ENCODE peak calls at places on chromosomes 2 and 18, in seven cellular contexts. W, Y, X, K, M, S and Z are unnamed samples.
A peak's percentile ranks its signal among the peaks of the same experiment; 100 is the strongest.

GRCh38 chr2:233437439-233437955 is 83.2 kb downstream of the DGKD start:
- DNase-seq in X (no peak), K (no peak), W (no peak), S (no peak), M (no peak), Y (no peak), Z (no peak)

GRCh38 chr2:237581326-237581725 is 9.2 kb downstream of the RAB17 start:
- DNase-seq in K (no peak), X (no peak), S (no peak), Y (no peak), M (no peak), W (no peak), Z (no peak)

GRCh38 chr2:56209701-56210100 is 25.9 kb downstream of the CCDC85A start:
- DNase-seq in S (no peak), K (no peak), W (no peak), X (no peak), Y (no peak), M (no peak), Z (no peak)

GRCh38 chr2:134926231-134926931 is 7.8 kb downstream of the CCNT2 start:
- DNase-seq in W (no peak), M (no peak), S (no peak), Y (no peak), X (no peak), K (no peak), Z (no peak)

GRCh38 chr2:238505892-238506280 is 79.2 kb downstream of the ASB1 start:
- DNase-seq in K (no peak), M (no peak), W (no peak), X (no peak), Y (no peak), S (no peak), Z (no peak)

GRCh38 chr2:137005173-137005572 is 239.8 kb downstream of the THSD7B start:
- DNase-seq in S (no peak), M (no peak), Y (no peak), X (no peak), K (no peak), W (no peak), Z (no peak)

GRCh38 chr2:196696423-196697073 is 57.0 kb downstream of the CCDC150 start:
- DNase-seq in Y (no peak), M (no peak), W (no peak), S (no peak), X (no peak), K (no peak), Z (no peak)

GRCh38 chr2:237026981-237027711 is 58.5 kb upstream of the COPS8 start:
- DNase-seq in K (peak; percentile 58), W (peak; percentile 73), X (peak; percentile 71), S (peak; percentile 70), M (peak; percentile 74), Y (no peak), Z (peak; percentile 74)

GRCh38 chr2:10581990-10582389 is 107.8 kb downstream of the NOL10 start:
- DNase-seq in M (no peak), Y (no peak), X (no peak), S (no peak), K (no peak), W (no peak), Z (no peak)

GRCh38 chr2:143264851-143265250 is 135.6 kb downstream of the ARHGAP15 start:
- DNase-seq in K (no peak), Y (no peak), M (no peak), S (no peak), W (no peak), X (no peak), Z (no peak)

GRCh38 chr2:168997113-168997512 is 34.0 kb downstream of the ABCB11 start:
- DNase-seq in Y (no peak), S (no peak), W (no peak), M (no peak), K (no peak), X (no peak), Z (no peak)

GRCh38 chr2:207491954-207492353 is 37.8 kb upstream of the CREB1 start:
- DNase-seq in S (no peak), K (no peak), X (no peak), Y (no peak), M (no peak), W (no peak), Z (no peak)

GRCh38 chr2:11990576-11990975 is 244.1 kb downstream of the LPIN1 start:
- DNase-seq in X (no peak), Y (no peak), K (no peak), W (no peak), M (no peak), S (no peak), Z (no peak)

GRCh38 chr2:201628545-201628944 is 14.8 kb downstream of the TMEM237 start:
- DNase-seq in W (no peak), Y (no peak), M (no peak), S (no peak), X (no peak), K (no peak), Z (no peak)

GRCh38 chr2:23475036-23475435 is 90.1 kb downstream of the KLHL29 start:
- DNase-seq in W (no peak), Y (no peak), M (no peak), X (no peak), K (no peak), S (no peak), Z (peak; percentile 73)

DNA sequence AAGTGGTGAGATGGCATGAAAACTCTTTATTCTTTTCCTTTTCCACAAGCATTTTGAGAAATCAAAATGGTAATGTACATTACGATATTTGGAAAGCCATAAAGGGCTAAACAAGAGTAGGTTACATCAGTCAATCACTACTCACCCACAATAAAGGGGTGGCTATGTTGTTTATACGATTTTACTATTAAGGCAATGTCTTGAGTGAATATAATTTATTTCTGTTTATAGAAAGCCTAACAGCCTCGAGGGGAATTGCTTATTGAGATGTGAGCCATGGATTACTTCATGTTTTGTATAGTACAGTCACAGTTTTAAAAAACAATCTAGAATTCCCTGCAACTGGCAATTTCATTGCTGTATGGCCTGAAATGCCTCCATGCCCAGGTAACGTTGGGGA is 237.5 kb upstream of the RBBP8 start:
- DNase-seq in X (no peak), S (no peak), M (no peak), Y (no peak), W (no peak), K (no peak), Z (no peak)
- H3K4me3 ChIP-seq in X (no peak overlapping the region), S (no peak overlapping the region), M (no peak overlapping the region), Y (no peak overlapping the region), W (no peak overlapping the region), K (no peak overlapping the region), Z (no peak overlapping the region)

DNA sequence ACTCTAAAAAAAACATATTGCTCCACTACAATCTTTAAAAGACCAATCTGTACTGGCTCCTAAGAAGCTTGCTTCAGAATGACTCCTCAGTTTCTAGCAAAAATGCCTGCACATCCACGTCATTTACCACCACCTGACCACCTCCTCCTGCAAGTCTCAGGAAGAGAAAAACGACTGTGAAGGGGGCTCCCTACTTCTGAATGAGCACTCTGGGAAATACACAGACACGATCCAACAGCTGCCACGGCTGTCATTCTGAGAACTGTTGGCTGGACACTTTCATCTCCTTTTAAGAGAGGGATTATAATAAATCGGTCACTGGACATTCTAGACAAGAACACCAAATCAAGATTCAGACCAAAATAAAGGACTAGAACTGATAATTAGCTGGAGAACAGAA is 21.5 kb downstream of the EPG5 start:
- DNase-seq in X (no peak), K (no peak), S (no peak), W (no peak), M (no peak), Y (no peak), Z (no peak)
- H3K36me3 ChIP-seq in X (peaks cover 100% of the 10 kb centered on the region), K (no peaks in the 10 kb centered on the region), S (peaks cover 90% of the 10 kb centered on the region), W (peaks cover 85% of the 10 kb centered on the region), M (peaks cover 97% of the 10 kb centered on the region), Y (peaks cover 5% of the 10 kb centered on the region), Z (peaks cover 8% of the 10 kb centered on the region)

DNA sequence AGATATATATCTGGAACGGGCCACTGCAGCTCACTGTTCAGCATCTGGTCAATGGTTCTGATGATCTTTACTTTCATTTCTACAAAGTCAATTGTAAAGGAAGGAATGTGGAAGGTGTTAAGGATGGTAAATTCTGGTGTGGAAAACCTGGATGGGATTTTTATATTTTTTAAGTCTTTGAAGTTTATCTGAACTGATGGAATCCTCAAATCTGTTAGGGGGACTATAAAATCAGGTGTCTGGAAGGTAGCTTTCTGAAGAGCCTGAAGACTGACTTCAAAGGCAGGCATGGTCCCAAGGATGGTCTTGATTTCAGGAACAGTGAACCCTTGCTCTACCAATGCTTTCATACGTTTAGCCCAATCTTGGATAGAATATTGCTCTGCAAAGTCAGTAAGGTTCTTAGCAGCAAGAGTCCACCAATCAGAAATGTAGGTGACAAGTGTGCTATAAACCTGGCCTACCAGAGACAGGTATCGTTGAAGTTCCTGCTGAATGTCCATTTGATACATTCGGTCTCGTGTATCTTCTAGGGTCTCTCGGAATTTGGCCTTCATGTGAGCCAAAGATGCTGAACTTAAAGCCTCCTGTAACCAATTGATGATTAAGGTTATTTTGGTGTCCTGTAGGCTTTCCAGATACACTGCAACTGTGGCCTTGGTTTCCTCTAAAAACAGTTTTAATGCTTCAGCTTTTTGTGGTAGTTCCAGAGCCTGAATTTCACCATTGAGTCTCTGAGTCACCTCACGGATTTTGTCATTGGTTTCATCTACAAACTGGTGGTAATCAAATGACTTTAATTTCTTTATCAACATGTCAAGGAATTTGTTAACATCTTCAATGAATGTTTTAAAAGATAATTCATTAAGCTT is 34.8 kb downstream of the APOB start:
- DNase-seq in X (no peak), Y (no peak), M (no peak), W (no peak), K (no peak), S (no peak), Z (no peak)
- H3K27me3 ChIP-seq in X (peaks cover 5% of the 10 kb centered on the region), Y (no peaks in the 10 kb centered on the region), M (no peaks in the 10 kb centered on the region), W (peaks cover 94% of the 10 kb centered on the region), K (no peaks in the 10 kb centered on the region), S (no peaks in the 10 kb centered on the region), Z (no peaks in the 10 kb centered on the region)

GRCh38 chr2:33136570-33136969 is 189.8 kb downstream of the LTBP1 start:
- DNase-seq in Y (no peak), X (no peak), W (no peak), S (no peak), M (no peak), K (no peak), Z (no peak)
- H3K4me3 ChIP-seq in Y (no peak overlapping the region), X (peak overlapping the region; percentile 45), W (no peak overlapping the region), S (no peak overlapping the region), M (peak overlapping the region; percentile 57), K (peak overlapping the region; percentile 26), Z (no peak overlapping the region)